ENCODE peak calls at places on chromosomes 7 and 10, in five cellular contexts. G, K, W, N and F are unnamed samples.

GRCh38 chr7:24718977-24719491 is 38.2 kb downstream of the GSDME start:
- DNase-seq in W (no peak), N (no peak), K (no peak), G (peak), F (no peak)

GRCh38 chr10:106573106-106573505 is 591.4 kb downstream of the SORCS1 start:
- DNase-seq in N (no peak), W (no peak), K (no peak), G (no peak), F (peak)

GRCh38 chr7:28356619-28357018 is 55.7 kb upstream of the CREB5 start:
- DNase-seq in W (no peak), G (no peak), K (no peak), N (no peak), F (no peak)

GRCh38 chr7:74217455-74218342 is 7.9 kb downstream of the LAT2 start:
- DNase-seq in G (no peak), W (no peak), K (no peak), N (no peak), F (peak)

GRCh38 chr10:80133221-80133620 is 691 bp downstream of the PLAC9 start:
- DNase-seq in W (peak), G (no peak), N (no peak), K (no peak), F (no peak)

GRCh38 chr10:120632047-120632446 is 175.0 kb downstream of the PLPP4 start:
- DNase-seq in K (no peak), W (no peak), G (no peak), N (no peak), F (no peak)

GRCh38 chr10:71285180-71285545 is 33.9 kb upstream of the SLC29A3 start:
- DNase-seq in K (peak), N (peak), G (peak), W (peak), F (peak)

GRCh38 chr10:96746503-96746902 is 26.2 kb upstream of the PIK3AP1 start:
- DNase-seq in G (no peak), N (no peak), W (no peak), K (no peak), F (peak)

GRCh38 chr7:102953421-102953820 is 40.6 kb downstream of the LRRC17 start:
- DNase-seq in N (no peak), K (no peak), W (no peak), G (no peak), F (no peak)

GRCh38 chr10:5088703-5089261 is 5.4 kb upstream of the AKR1C3 start:
- DNase-seq in K (no peak), N (no peak), W (no peak), G (no peak), F (no peak)

GRCh38 chr10:43407148-43407575 is 1.8 kb downstream of the HNRNPF start:
- DNase-seq in G (no peak), K (no peak), N (peak), W (no peak), F (peak)

GRCh38 chr7:6248581-6248980 is 23.8 kb downstream of the CYTH3 start:
- DNase-seq in G (no peak), W (no peak), N (peak), K (no peak), F (peak)

GRCh38 chr7:108000875-108001758 is 1.8 kb downstream of the LAMB1 start:
- DNase-seq in W (peak), N (peak), K (peak), G (peak), F (peak)

GRCh38 chr10:78255214-78255613 is 221.6 kb downstream of the RPS24 start:
- DNase-seq in K (no peak), N (no peak), W (no peak), G (no peak), F (peak)

GRCh38 chr7:45984386-45985295 is 63.6 kb upstream of the IGFBP3 start:
- DNase-seq in W (no peak), G (no peak), K (no peak), N (no peak), F (no peak)

GRCh38 chr10:49499305-49499851 is 39.5 kb downstream of the ERCC6 start:
- DNase-seq in W (no peak), K (no peak), G (no peak), N (no peak), F (no peak)

GRCh38 chr10:15225511-15225910 is 57.0 kb upstream of the NMT2 start:
- DNase-seq in K (no peak), W (no peak), G (no peak), N (no peak), F (no peak)

GRCh38 chr10:8047452-8048280 is 6.8 kb upstream of the GATA3 start:
- DNase-seq in K (peak), N (no peak), W (no peak), G (peak), F (no peak)

GRCh38 chr7:94228678-94229077 is 166.0 kb upstream of the COL1A2 start:
- DNase-seq in K (no peak), W (no peak), G (no peak), N (no peak), F (peak)

GRCh38 chr7:105996860-105997737 is 34.0 kb downstream of the CDHR3 start:
- DNase-seq in N (no peak), W (no peak), K (no peak), G (no peak), F (no peak)

GRCh38 chr10:118448744-118449143 is 106.6 kb upstream of the FAM204A start:
- DNase-seq in K (no peak), N (no peak), G (no peak), W (no peak), F (no peak)

GRCh38 chr7:127189885-127190284 is 62.9 kb downstream of the GRM8 start:
- DNase-seq in K (no peak), G (no peak), N (no peak), W (no peak), F (no peak)

GRCh38 chr10:70286616-70287015 is 2.8 kb upstream of the NPFFR1 start:
- DNase-seq in N (no peak), G (no peak), W (no peak), K (no peak), F (no peak)

GRCh38 chr7:132614428-132615076 is 38.3 kb upstream of the PLXNA4 start:
- DNase-seq in W (peak), K (peak), N (peak), G (no peak), F (no peak)

GRCh38 chr10:10520391-10521385 is 497.0 kb upstream of the CELF2 start:
- DNase-seq in W (no peak), N (no peak), G (no peak), K (no peak), F (peak)

GRCh38 chr10:130261766-130262165 is 125.6 kb downstream of the GLRX3 start:
- DNase-seq in G (no peak), W (no peak), K (no peak), N (no peak), F (no peak)

GRCh38 chr7:44063894-44064651 is 1.3 kb downstream of the PGAM2 start:
- DNase-seq in N (no peak), G (peak), W (peak), K (no peak), F (no peak)

GRCh38 chr7:17985473-17986239 is 42.0 kb downstream of the PRPS1L1 start:
- DNase-seq in W (no peak), G (no peak), N (no peak), K (no peak), F (no peak)

GRCh38 chr10:7546365-7546967 is 120.3 kb downstream of the ITIH5 start:
- DNase-seq in W (no peak), G (no peak), K (no peak), N (no peak), F (no peak)

GRCh38 chr7:105304040-105304895 is 84.5 kb downstream of the SRPK2 start:
- DNase-seq in G (no peak), W (no peak), N (peak), K (no peak), F (peak)

GRCh38 chr7:117446220-117446815 is 19.0 kb upstream of the ASZ1 start:
- DNase-seq in N (no peak), W (no peak), K (no peak), G (no peak), F (no peak)
- H4K8ac ChIP-seq in N (no peak), W (no peak), K (no peak), G (no peak), F (no peak)

GRCh38 chr7:114415054-114415997 is 711 bp downstream of the FOXP2 start:
- DNase-seq in N (no peak), G (no peak), W (no peak), K (no peak), F (no peak)

GRCh38 chr7:114412548-114412947 is 2.1 kb upstream of the FOXP2 start:
- DNase-seq in K (no peak), G (no peak), N (no peak), W (no peak), F (no peak)

GRCh38 chr7:114413741-114414140 is 874 bp upstream of the FOXP2 start:
- DNase-seq in W (no peak), K (no peak), G (no peak), N (peak), F (no peak)

GRCh38 chr7:114416089-114416990 is 1.7 kb downstream of the FOXP2 start:
- DNase-seq in N (peak), K (no peak), G (no peak), W (no peak), F (peak)

GRCh38 chr7:114414151-114415053 is at the start of gene FOXP2:
- DNase-seq in K (no peak), G (no peak), N (peak), W (no peak), F (peak)
- H4K8ac ChIP-seq in K (no peak), G (no peak), N (no peak), W (no peak), F (peak)

GRCh38 chr7:4745971-4746919 is 29.2 kb upstream of the AP5Z1 start:
- DNase-seq in G (no peak), K (no peak), N (peak), W (no peak), F (peak)

GRCh38 chr7:4745265-4745919 is 30.0 kb upstream of the AP5Z1 start:
- DNase-seq in K (no peak), W (no peak), G (no peak), N (no peak), F (no peak)

GRCh38 chr7:4742852-4743251 is 32.6 kb upstream of the AP5Z1 start:
- DNase-seq in G (no peak), K (no peak), N (no peak), W (no peak), F (peak)

GRCh38 chr7:4747013-4747412 is 28.4 kb upstream of the AP5Z1 start:
- DNase-seq in K (no peak), N (no peak), G (no peak), W (no peak), F (no peak)

DNA sequence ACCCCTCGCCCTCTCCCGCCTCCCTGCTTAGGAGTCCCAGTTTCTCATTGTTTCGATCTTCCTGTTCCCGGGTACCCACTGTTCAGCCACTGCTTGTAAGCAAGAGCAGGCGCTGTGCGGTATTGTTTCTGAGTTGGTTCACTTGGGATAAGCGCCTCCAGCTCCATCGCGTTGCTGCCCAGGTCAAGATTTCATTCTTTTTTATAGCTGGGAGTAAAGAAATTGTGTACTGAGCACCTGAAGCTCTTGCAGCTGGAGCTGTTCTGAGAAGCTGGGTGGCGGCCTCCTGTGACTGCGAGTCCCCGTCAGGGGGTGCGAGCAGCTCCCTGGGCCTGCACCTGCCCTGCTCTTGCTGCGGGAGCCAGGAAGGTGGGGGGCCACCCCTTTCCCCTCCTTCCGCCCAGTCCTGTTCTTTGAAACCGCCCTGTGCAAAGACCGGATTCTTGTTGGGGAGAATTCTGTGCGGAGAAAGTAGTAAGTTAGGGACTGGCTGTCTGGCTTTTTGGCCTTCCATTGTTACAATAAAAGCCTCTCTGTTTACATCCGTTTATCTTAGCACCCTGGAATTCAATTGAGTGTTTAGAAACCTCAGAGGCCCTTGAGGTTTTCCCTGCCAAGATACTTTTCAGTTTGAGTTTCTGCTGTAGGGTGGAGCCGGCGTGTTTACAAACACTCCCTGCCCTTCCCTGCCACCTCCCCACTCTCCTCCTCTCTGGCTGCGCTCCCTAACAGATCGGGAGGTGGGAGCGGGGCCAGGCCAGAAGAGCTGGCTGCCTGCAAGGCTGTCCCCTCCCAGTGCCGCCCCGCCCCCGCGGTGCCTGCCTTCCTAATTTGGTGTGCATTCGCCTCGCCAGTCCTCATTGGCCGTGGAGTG is 30.8 kb upstream of the AP5Z1 start:
- DNase-seq in N (peak), K (peak), W (peak), G (peak), F (peak)
- H4K8ac ChIP-seq in N (peak), K (no peak), W (no peak), G (no peak), F (peak)

GRCh38 chr10:110457851-110458582 is 39.7 kb upstream of the DUSP5 start:
- DNase-seq in G (no peak), K (no peak), W (no peak), N (no peak), F (no peak)

GRCh38 chr10:110458583-110458920 is 39.2 kb upstream of the DUSP5 start:
- DNase-seq in K (no peak), N (no peak), W (no peak), G (no peak), F (no peak)

GRCh38 chr10:110456523-110457091 is 41.1 kb upstream of the DUSP5 start:
- DNase-seq in N (no peak), G (no peak), W (no peak), K (no peak), F (peak)

GRCh38 chr10:110456046-110456445 is 41.7 kb upstream of the DUSP5 start:
- DNase-seq in K (no peak), G (no peak), W (no peak), N (no peak), F (no peak)

GRCh38 chr10:110455440-110455839 is 42.3 kb upstream of the DUSP5 start:
- DNase-seq in N (no peak), G (no peak), W (no peak), K (no peak), F (no peak)
- H4K8ac ChIP-seq in N (no peak), G (no peak), W (no peak), K (no peak), F (no peak)